ENCODE peak calls at places on chromosomes 16 and 17, in five cellular contexts. J is mesothelial cell of epicardium; Y is natural killer cell treated with Interleukin-12 subunit alpha and Interleukin-12 subunit beta and Interleukin-15 and Interleukin-18, amount 100 ng/mL, for 72 hours; F is uterus; W is NCI-H69. K is an unnamed sample.

GRCh38 chr17:57357392-57357784 is 101.1 kb downstream of the MSI2 start:
- DNase-seq in J (no peak), Y (no peak), F (no peak), W (no peak), K (peak; percentile 48)

GRCh38 chr17:15261063-15261817 is 3.9 kb downstream of the PMP22 start:
- DNase-seq in J (peak; percentile 27), Y (no peak), F (peak; percentile 64), W (peak; percentile 9), K (no peak)

GRCh38 chr16:22641030-22641671 is 130.5 kb downstream of the NPIPB5 start:
- DNase-seq in J (no peak), Y (no peak), F (no peak), W (no peak), K (no peak)

GRCh38 chr16:5412721-5413120 is 315.1 kb upstream of the EEF2KMT start:
- DNase-seq in J (no peak), Y (no peak), F (no peak), W (no peak), K (peak; percentile 88)

GRCh38 chr17:35889818-35890773 is 9.9 kb upstream of the CCL5 start:
- DNase-seq in J (peak; percentile 58), Y (no peak), F (no peak), W (peak; percentile 83), K (peak; percentile 70)

GRCh38 chr16:4574919-4575705 is 19.0 kb downstream of the C16orf96 start:
- DNase-seq in J (no peak), Y (no peak), F (no peak), W (peak; percentile 25), K (no peak)

GRCh38 chr17:51107666-51108227 is 12.9 kb downstream of the SPAG9 start:
- DNase-seq in J (no peak), Y (no peak), F (no peak), W (no peak), K (no peak)

GRCh38 chr17:2849327-2849670 is 53.1 kb downstream of the RAP1GAP2 start:
- DNase-seq in J (no peak), Y (no peak), F (no peak), W (no peak), K (no peak)

GRCh38 chr16:1906846-1907165 is 11.4 kb downstream of the HS3ST6 start:
- DNase-seq in J (no peak), Y (no peak), F (no peak), W (no peak), K (no peak)